ENCODE peak calls at places on chromosomes 7 and 10, in four cellular contexts. L is A549, J is IMR-90, E is gastrocnemius medialis. X is an unnamed sample.

GRCh38 chr7:80505900-80506500 is 5.9 kb downstream of the GNAT3 start:
- DNase-seq in L (no peak), J (no peak), E (no peak), X (no peak)

GRCh38 chr10:16520900-16521299 is 779 bp downstream of the C1QL3 start:
- DNase-seq in L (no peak), J (peak; percentile 12), E (no peak), X (peak; percentile 70)

GRCh38 chr7:35565927-35566326 is 129.0 kb downstream of the HERPUD2 start:
- DNase-seq in L (no peak), J (no peak), E (no peak), X (no peak)

GRCh38 chr10:1150638-1150955 is 94.4 kb downstream of the WDR37 start:
- DNase-seq in L (no peak), J (no peak), E (no peak), X (peak; percentile 30)

GRCh38 chr7:107725138-107725740 is 18.7 kb upstream of the CBLL1 start:
- DNase-seq in L (peak; percentile 61), J (peak; percentile 68), E (no peak), X (no peak)

GRCh38 chr10:16919076-16919972 is 102.1 kb upstream of the RSU1 start:
- DNase-seq in L (no peak), J (peak; percentile 2), E (no peak), X (no peak)

GRCh38 chr10:3666525-3667302 is 118.3 kb downstream of the KLF6 start:
- DNase-seq in L (no peak), J (no peak), E (no peak), X (no peak)

GRCh38 chr10:51892965-51893658 is 193.7 kb upstream of the CSTF2T start:
- DNase-seq in L (peak; percentile 1), J (peak; percentile 6), E (no peak), X (no peak)

GRCh38 chr7:78013368-78013767 is 214.8 kb downstream of the PHTF2 start:
- DNase-seq in L (no peak), J (no peak), E (no peak), X (no peak)

GRCh38 chr7:44084695-44085094 is 2.4 kb upstream of the POLM start:
- DNase-seq in L (no peak), J (peak; percentile 39), E (no peak), X (no peak)

GRCh38 chr7:130394421-130395188 is 14.3 kb downstream of the CPA1 start:
- DNase-seq in L (no peak), J (no peak), E (no peak), X (no peak)

GRCh38 chr7:1114505-1114904 is 26.6 kb downstream of the GPER1 start:
- DNase-seq in L (no peak), J (no peak), E (no peak), X (peak; percentile 54)

GRCh38 chr7:100159099-100159623 is 638 bp upstream of the TRAPPC14 start:
- DNase-seq in L (no peak), J (no peak), E (no peak), X (no peak)

GRCh38 chr10:96283351-96283750 is 12.0 kb upstream of the BLNK start:
- DNase-seq in L (no peak), J (no peak), E (no peak), X (no peak)

GRCh38 chr10:34739915-34740314 is 75.2 kb downstream of the PARD3 start:
- DNase-seq in L (no peak), J (peak; percentile 91), E (peak; percentile 79), X (peak; percentile 68)

GRCh38 chr7:25752967-25753791 is 398.8 kb upstream of the NFE2L3 start:
- DNase-seq in L (no peak), J (no peak), E (peak; percentile 59), X (no peak)

GRCh38 chr10:132865851-132866600 is 76.3 kb downstream of the CFAP46 start:
- DNase-seq in L (no peak), J (no peak), E (no peak), X (peak; percentile 44)

GRCh38 chr10:103838095-103838395 is 17.3 kb downstream of the SH3PXD2A start:
- DNase-seq in L (no peak), J (no peak), E (no peak), X (no peak)

GRCh38 chr10:103838851-103839512 is 16.4 kb downstream of the SH3PXD2A start:
- DNase-seq in L (no peak), J (no peak), E (no peak), X (no peak)

GRCh38 chr10:103836776-103837344 is 18.5 kb downstream of the SH3PXD2A start:
- DNase-seq in L (no peak), J (no peak), E (no peak), X (no peak)

GRCh38 chr10:103836273-103836672 is 19.1 kb downstream of the SH3PXD2A start:
- DNase-seq in L (no peak), J (no peak), E (no peak), X (no peak)

GRCh38 chr10:103837370-103838094 is 17.8 kb downstream of the SH3PXD2A start:
- DNase-seq in L (no peak), J (no peak), E (no peak), X (no peak)
- H3K4me1 ChIP-seq in L (peaks cover 33% of the 10 kb centered on the region), J (peaks cover 10% of the 10 kb centered on the region), E (peaks cover 81% of the 10 kb centered on the region), X (peaks cover 47% of the 10 kb centered on the region)

GRCh38 chr10:100812978-100813377 is 67.6 kb downstream of the PAX2 start:
- DNase-seq in L (no peak), J (no peak), E (no peak), X (peak; percentile 32)
- H3K9me3 ChIP-seq in L (no peaks in the 10 kb centered on the region), J (no peaks in the 10 kb centered on the region), E (no peaks in the 10 kb centered on the region), X (no peaks in the 10 kb centered on the region)

GRCh38 chr7:69782917-69783684 is 184.8 kb downstream of the AUTS2 start:
- DNase-seq in L (no peak), J (no peak), E (peak; percentile 56), X (no peak)
- H3K4me1 ChIP-seq in L (peaks cover 21% of the 10 kb centered on the region), J (no peaks in the 10 kb centered on the region), E (peaks cover 33% of the 10 kb centered on the region), X (peaks cover 11% of the 10 kb centered on the region)

DNA sequence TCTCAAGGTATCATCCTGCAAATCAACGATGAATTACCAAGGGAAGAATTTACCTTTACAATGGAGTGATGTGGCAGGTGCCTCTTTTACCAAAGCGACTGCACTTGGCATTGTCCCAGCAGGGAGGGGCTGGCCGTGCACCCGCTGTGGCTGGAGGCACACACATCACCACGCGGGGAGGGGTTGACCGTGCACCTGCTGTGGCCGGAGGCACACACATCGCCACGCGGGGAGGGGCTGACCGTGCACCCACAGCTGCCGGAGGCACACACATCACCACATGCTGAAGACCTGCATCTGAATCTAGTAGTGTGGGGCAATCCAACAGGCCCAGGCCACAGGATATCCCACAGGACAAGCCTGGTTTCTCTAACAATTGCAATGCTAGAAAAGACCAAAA is 493.5 kb downstream of the DNAJB6 start:
- DNase-seq in L (no peak), J (no peak), E (no peak), X (peak; percentile 52)
- H3K9me3 ChIP-seq in L (no peaks in the 10 kb centered on the region), J (peaks cover 74% of the 10 kb centered on the region), E (no peaks in the 10 kb centered on the region), X (no peaks in the 10 kb centered on the region)